ENCODE peak calls at places on chromosome 12, in six cellular contexts. E is spleen, K is GM23248, J is aorta, R is GM12878, Q is colonic mucosa. A is an unnamed sample.

GRCh38 chr12:120760349-120761245 is 35.0 kb downstream of the ACADS start:
- DNase-seq in E (no peak), J (no peak), R (no peak), Q (no peak), K (no peak), A (no peak)

GRCh38 chr12:104297477-104298113 is 5.9 kb upstream of the EID3 start:
- DNase-seq in Q (no peak), K (no peak), R (no peak), E (no peak), J (no peak), A (no peak)

GRCh38 chr12:72209096-72209495 is 63.1 kb upstream of the TRHDE start:
- DNase-seq in K (no peak), R (no peak), Q (no peak), E (no peak), J (no peak), A (no peak)

GRCh38 chr12:59452746-59453145 is 143.1 kb upstream of the SLC16A7 start:
- DNase-seq in E (no peak), J (no peak), Q (no peak), R (no peak), K (peak; percentile 58), A (no peak)

GRCh38 chr12:114670257-114670955 is 13.6 kb downstream of the TBX3 start:
- DNase-seq in R (no peak), Q (no peak), E (no peak), J (no peak), K (peak; percentile 30), A (no peak)

GRCh38 chr12:113214938-113215400 is 6.3 kb upstream of the TPCN1 start:
- DNase-seq in Q (no peak), J (peak; percentile 80), K (peak; percentile 99), R (peak; percentile 80), E (no peak), A (peak; percentile 86)

GRCh38 chr12:103457471-103457870 is 38.3 kb downstream of the C12orf42 start:
- DNase-seq in K (no peak), Q (no peak), E (no peak), J (no peak), R (no peak), A (no peak)

GRCh38 chr12:4278582-4278939 is 5.0 kb downstream of the CCND2 start:
- DNase-seq in Q (peak; percentile 80), K (no peak), E (peak; percentile 87), J (peak; percentile 78), R (no peak), A (peak; percentile 85)

GRCh38 chr12:66003951-66004350 is 126.6 kb downstream of the LLPH start:
- DNase-seq in Q (no peak), J (no peak), R (no peak), K (no peak), E (no peak), A (no peak)

GRCh38 chr12:43951286-43951685 is 115.4 kb downstream of the TMEM117 start:
- DNase-seq in J (no peak), R (no peak), Q (no peak), E (no peak), K (no peak), A (no peak)

GRCh38 chr12:24297516-24297915 is 348.0 kb upstream of the SOX5 start:
- DNase-seq in E (no peak), Q (no peak), K (no peak), R (no peak), J (no peak), A (no peak)

GRCh38 chr12:43370299-43370698 is 181.7 kb downstream of the ADAMTS20 start:
- DNase-seq in K (peak; percentile 63), R (no peak), E (no peak), J (no peak), Q (no peak), A (no peak)

GRCh38 chr12:85575115-85576096 is 260.8 kb downstream of the RASSF9 start:
- DNase-seq in R (peak; percentile 13), K (peak; percentile 70), Q (peak; percentile 32), J (peak; percentile 39), E (no peak), A (peak; percentile 64)

GRCh38 chr12:31849090-31849687 is 110.0 kb upstream of the RESF1 start:
- DNase-seq in Q (no peak), J (no peak), K (no peak), E (no peak), R (no peak), A (no peak)

GRCh38 chr12:48351022-48351708 is 446 bp upstream of the ZNF641 start:
- DNase-seq in Q (peak; percentile 68), E (no peak), J (peak; percentile 79), K (peak; percentile 89), R (no peak), A (no peak)

GRCh38 chr12:25387136-25388050 is 136.7 kb upstream of the KRAS start:
- DNase-seq in R (no peak), J (peak; percentile 87), K (peak; percentile 94), Q (peak; percentile 91), E (peak; percentile 84), A (peak; percentile 80)
- H3K4me3 ChIP-seq in R (no peak overlapping the region), J (peak overlapping the region; percentile 48), K (peak overlapping the region; percentile 81), Q (peak overlapping the region; percentile 55), E (peak overlapping the region; percentile 53), A (peak overlapping the region; percentile 61)

DNA sequence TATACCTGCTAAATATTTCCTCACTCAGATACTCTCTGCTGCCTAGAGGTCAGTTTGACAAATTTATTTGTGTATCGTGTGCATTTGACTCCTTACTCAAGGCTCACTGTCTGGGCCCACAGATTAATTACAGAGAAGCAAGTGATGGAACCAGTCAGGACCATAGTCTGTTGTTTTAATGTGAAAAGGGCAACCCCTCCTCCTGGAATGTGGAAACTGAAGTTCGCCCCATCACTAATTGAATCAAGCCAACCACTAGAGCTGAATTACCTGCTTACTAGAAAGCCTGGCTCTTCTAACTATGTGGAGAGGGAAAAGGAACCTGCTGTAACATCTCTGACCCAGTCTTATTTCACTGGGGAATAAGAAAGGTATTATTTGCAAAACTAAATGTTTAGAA is 199.9 kb upstream of the KRR1 start:
- DNase-seq in K (no peak), R (no peak), E (no peak), J (no peak), Q (no peak), A (no peak)
- H3K27ac ChIP-seq in K (no peak overlapping the region), R (no peak overlapping the region), E (no peak overlapping the region), J (no peak overlapping the region), Q (no peak overlapping the region), A (no peak overlapping the region)

GRCh38 chr12:6200266-6201198 is at the start of gene CD9:
- DNase-seq in K (peak; percentile 58), R (no peak), Q (peak; percentile 82), J (peak; percentile 87), E (no peak), A (peak; percentile 81)
- H3K4me3 ChIP-seq in K (peak within 1 kb of the TSS; percentile 73), R (peak within 1 kb of the TSS; percentile 22), Q (peak within 1 kb of the TSS; percentile 69), J (peak within 1 kb of the TSS; percentile 71), E (peak within 1 kb of the TSS; percentile 66), A (peak within 1 kb of the TSS; percentile 79)

GRCh38 chr12:124744659-124745467 is 118.8 kb downstream of the SCARB1 start:
- DNase-seq in R (peak; percentile 48), E (no peak), J (no peak), Q (peak; percentile 36), K (peak; percentile 48), A (no peak)

GRCh38 chr12:124746649-124747425 is 116.8 kb downstream of the SCARB1 start:
- DNase-seq in K (no peak), E (no peak), R (no peak), J (no peak), Q (peak; percentile 31), A (no peak)

GRCh38 chr12:124745468-124745890 is 118.2 kb downstream of the SCARB1 start:
- DNase-seq in Q (no peak), R (no peak), K (no peak), E (no peak), J (no peak), A (no peak)

GRCh38 chr12:124747426-124748161 is 116.1 kb downstream of the SCARB1 start:
- DNase-seq in R (peak; percentile 45), J (no peak), K (peak; percentile 94), Q (peak; percentile 51), E (no peak), A (peak; percentile 39)

DNA sequence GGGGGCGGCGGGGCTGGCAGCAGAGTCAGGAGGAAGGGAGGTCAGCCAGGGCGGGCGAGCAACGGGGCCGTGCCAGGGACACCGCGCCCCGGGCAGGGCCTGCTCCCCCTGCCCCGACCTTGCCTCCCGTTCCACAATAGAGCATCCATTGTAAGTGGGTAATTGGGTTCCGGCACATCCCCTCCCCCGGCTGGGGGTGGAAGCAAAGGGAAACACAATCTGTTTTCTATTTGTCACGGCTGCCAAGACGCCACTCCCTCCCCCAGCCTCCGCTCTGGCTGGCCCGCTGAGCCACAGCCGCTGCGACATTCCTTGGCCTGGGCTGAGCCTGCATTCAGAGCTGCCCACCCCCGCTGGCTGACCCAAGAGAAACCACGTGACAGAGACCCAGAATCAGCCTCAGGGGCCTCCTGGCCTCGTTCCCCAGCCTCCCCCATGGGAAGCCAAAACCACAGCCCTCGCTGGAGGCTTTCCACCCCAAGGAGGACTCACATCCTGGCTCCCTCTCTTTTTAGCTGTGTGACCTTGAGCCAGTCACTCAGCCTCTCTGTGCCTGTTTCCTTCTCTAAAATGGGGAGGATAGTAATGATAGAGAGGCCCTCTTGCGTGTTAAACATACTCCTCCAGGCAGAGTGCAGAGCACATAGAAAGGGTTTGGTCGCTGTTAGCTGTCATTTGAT is 117.6 kb downstream of the SCARB1 start:
- DNase-seq in J (peak; percentile 96), E (peak; percentile 89), K (peak; percentile 97), R (no peak), Q (peak; percentile 87), A (peak; percentile 97)
- H3K27ac ChIP-seq in J (peak overlapping the region; percentile 24), E (peak overlapping the region; percentile 67), K (peak overlapping the region; percentile 67), R (no peak overlapping the region), Q (peak overlapping the region; percentile 62), A (peak overlapping the region; percentile 67)

DNA sequence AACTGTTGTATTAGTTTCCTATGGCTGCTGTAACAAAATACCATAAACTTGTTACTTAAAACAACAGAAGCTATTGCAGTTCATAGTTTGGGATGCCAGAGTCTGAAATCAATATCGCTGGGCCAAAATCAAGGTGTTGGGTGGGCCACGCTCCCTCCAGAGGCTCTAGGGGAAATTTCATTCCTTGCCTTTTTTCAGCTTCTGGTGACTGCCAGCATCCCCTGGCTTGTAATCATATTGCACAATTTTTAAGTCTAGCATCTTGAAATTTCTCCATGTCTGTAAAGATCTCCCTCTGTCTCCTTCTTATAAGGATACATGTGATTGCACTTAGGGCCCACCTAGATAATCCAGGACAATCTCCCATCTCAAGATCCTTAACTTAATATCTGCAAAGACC is 48.8 kb upstream of the GARIN6 start:
- DNase-seq in R (no peak), E (no peak), K (no peak), J (no peak), Q (no peak), A (no peak)
- H3K4me3 ChIP-seq in R (no peak overlapping the region), E (no peak overlapping the region), K (no peak overlapping the region), J (no peak overlapping the region), Q (no peak overlapping the region), A (no peak overlapping the region)

GRCh38 chr12:118102070-118102469 is 1.7 kb downstream of the VSIG10 start:
- DNase-seq in E (no peak), K (peak; percentile 31), R (no peak), J (no peak), Q (peak; percentile 66), A (no peak)
- H3K27ac ChIP-seq in E (no peak overlapping the region), K (no peak overlapping the region), R (no peak overlapping the region), J (no peak overlapping the region), Q (peak overlapping the region; percentile 89), A (no peak overlapping the region)

GRCh38 chr12:6768385-6769002 is 2.3 kb downstream of the PTMS start:
- DNase-seq in R (no peak), K (peak; percentile 45), Q (peak; percentile 38), J (no peak), E (no peak), A (no peak)
- H3K4me3 ChIP-seq in R (peak overlapping the region; percentile 83), K (peak overlapping the region; percentile 98), Q (peak overlapping the region; percentile 60), J (peak overlapping the region; percentile 94), E (peak overlapping the region; percentile 75), A (no peak overlapping the region)